ENCODE peak calls at places on chromosomes 2 and 18, in five cellular contexts. B is fibroblast of lung, N is K562, P is neuronal stem cell, W is HCT116. A is an unnamed sample. For H3K4me1, the result is how much of the 10 kb centered on the place peaks cover.

GRCh38 chr2:163469561-163469962 is 266.2 kb downstream of the FIGN start:
- DNase-seq in P (no peak), N (no peak), W (no peak), B (no peak), A (no peak)

GRCh38 chr18:8562914-8563313 is 46.3 kb upstream of the RAB12 start:
- DNase-seq in P (no peak), W (no peak), N (no peak), B (no peak), A (no peak)

GRCh38 chr2:147773479-147773878 is 71.3 kb upstream of the ACVR2A start:
- DNase-seq in W (no peak), B (no peak), P (no peak), N (no peak), A (no peak)

GRCh38 chr2:149155181-149155580 is 116.7 kb downstream of the LYPD6B start:
- DNase-seq in W (no peak), P (no peak), B (no peak), N (no peak), A (no peak)

GRCh38 chr2:197200056-197200455 is 110.5 kb downstream of the ANKRD44 start:
- DNase-seq in P (no peak), W (no peak), N (no peak), B (no peak), A (no peak)

GRCh38 chr2:237451582-237452469 is 35.2 kb upstream of the MLPH start:
- DNase-seq in P (no peak), W (no peak), N (no peak), B (peak), A (no peak)

GRCh38 chr2:227207573-227207972 is 43.1 kb downstream of the COL4A3 start:
- DNase-seq in N (no peak), P (no peak), B (no peak), W (no peak), A (no peak)

GRCh38 chr18:75279381-75279780 is 68.8 kb downstream of the TSHZ1 start:
- DNase-seq in W (no peak), B (no peak), P (no peak), N (no peak), A (no peak)

GRCh38 chr2:165876712-165877111 is 76.9 kb downstream of the TTC21B start:
- DNase-seq in B (no peak), N (no peak), P (no peak), W (no peak), A (no peak)

GRCh38 chr2:46802665-46803550 is 112.7 kb downstream of the MCFD2 start:
- DNase-seq in B (no peak), W (no peak), P (no peak), N (no peak), A (no peak)

GRCh38 chr18:64488698-64489097 is 339.8 kb upstream of the LINC00305 start:
- DNase-seq in N (no peak), P (no peak), W (no peak), B (no peak), A (no peak)

GRCh38 chr2:141063410-141063809 is 1067.4 kb downstream of the LRP1B start:
- DNase-seq in W (no peak), B (no peak), P (no peak), N (no peak), A (no peak)

GRCh38 chr18:10490401-10491289 is 35.2 kb upstream of the NAPG start:
- DNase-seq in N (peak), B (no peak), W (peak), P (no peak), A (no peak)

GRCh38 chr2:38892819-38893218 is 3.1 kb downstream of the ARHGEF33 start:
- DNase-seq in P (no peak), B (no peak), W (no peak), N (no peak), A (no peak)

GRCh38 chr2:240277073-240277806 is 136.8 kb upstream of the OTOS start:
- DNase-seq in N (no peak), W (no peak), P (no peak), B (peak), A (peak)

GRCh38 chr18:63823516-63824219 is 48.5 kb downstream of the SERPINB7 start:
- DNase-seq in P (no peak), W (peak), N (peak), B (peak), A (peak)

GRCh38 chr2:152425765-152426710 is 91.1 kb downstream of the FMNL2 start:
- DNase-seq in N (no peak), W (no peak), B (no peak), P (no peak), A (no peak)

GRCh38 chr2:1282552-1282951 is 130.7 kb upstream of the TPO start:
- DNase-seq in W (no peak), P (no peak), B (peak), N (peak), A (no peak)

GRCh38 chr18:44036500-44036899 is 644.2 kb upstream of the SETBP1 start:
- DNase-seq in B (peak), P (no peak), N (no peak), W (no peak), A (no peak)

GRCh38 chr2:168371273-168371992 is 84.6 kb upstream of the CERS6 start:
- DNase-seq in P (no peak), W (no peak), N (no peak), B (no peak), A (no peak)

GRCh38 chr2:20135631-20136050 is 84.2 kb upstream of the LAPTM4A start:
- DNase-seq in W (peak), B (peak), P (peak), N (peak), A (peak)

GRCh38 chr18:30359521-30359920 is 683.0 kb downstream of the DSC3 start:
- DNase-seq in P (no peak), N (no peak), B (no peak), W (no peak), A (no peak)

GRCh38 chr2:169683425-169684134 is 10.6 kb downstream of the CFAP210 start:
- DNase-seq in W (no peak), N (no peak), P (no peak), B (no peak), A (no peak)

GRCh38 chr18:6150481-6150880 is 255.2 kb upstream of the TMEM200C start:
- DNase-seq in P (no peak), B (no peak), W (no peak), N (no peak), A (no peak)

GRCh38 chr2:70143314-70144150 is 47.3 kb downstream of the C2orf42 start:
- DNase-seq in W (peak), B (peak), P (no peak), N (peak), A (peak)

GRCh38 chr18:13793819-13794218 is 30.1 kb upstream of the MC5R start:
- DNase-seq in P (no peak), N (no peak), B (no peak), W (no peak), A (no peak)

GRCh38 chr2:198321522-198322088 is 517.2 kb downstream of the PLCL1 start:
- DNase-seq in N (no peak), P (no peak), W (no peak), B (peak), A (no peak)

GRCh38 chr2:74843371-74844298 is 9.7 kb downstream of the HK2 start:
- DNase-seq in P (no peak), W (no peak), N (no peak), B (peak), A (peak)
- H3K4me1 ChIP-seq in P (under half), W (half or more), N (under half), B (under half), A (half or more)

GRCh38 chr2:174243812-174244211 is 4.5 kb downstream of the OLA1 start:
- DNase-seq in P (no peak), N (no peak), B (no peak), W (no peak), A (no peak)
- H3K9ac ChIP-seq in P (no peak), N (no peak), B (no peak), W (no peak), A (no peak)

GRCh38 chr2:144376926-144377325 is 143.0 kb downstream of the ZEB2 start:
- DNase-seq in W (no peak), B (no peak), N (no peak), P (no peak), A (peak)

GRCh38 chr2:144370937-144371584 is 148.9 kb downstream of the ZEB2 start:
- DNase-seq in W (no peak), N (peak), P (no peak), B (peak), A (peak)

GRCh38 chr2:144376475-144376874 is 143.4 kb downstream of the ZEB2 start:
- DNase-seq in N (no peak), B (no peak), W (no peak), P (no peak), A (no peak)

GRCh38 chr2:144372484-144373195 is 147.3 kb downstream of the ZEB2 start:
- DNase-seq in B (no peak), P (no peak), W (no peak), N (no peak), A (peak)

GRCh38 chr2:144374163-144374661 is 145.7 kb downstream of the ZEB2 start:
- DNase-seq in W (no peak), N (no peak), P (no peak), B (no peak), A (peak)
- H3K4me1 ChIP-seq in W (under half), N (under half), P (under half), B (under half), A (under half)

GRCh38 chr2:41605914-41606313 is 441.9 kb upstream of the PKDCC start:
- DNase-seq in P (no peak), W (no peak), B (no peak), N (peak), A (no peak)
- H3K9ac ChIP-seq in P (no peak), W (no peak), B (no peak), N (no peak), A (no peak)

GRCh38 chr18:45328762-45329161 is 286.5 kb upstream of the SLC14A2 start:
- DNase-seq in P (no peak), N (no peak), B (no peak), W (no peak), A (peak)
- H3K4me1 ChIP-seq in P (under half), N (under half), B (under half), W (under half), A (half or more)

DNA sequence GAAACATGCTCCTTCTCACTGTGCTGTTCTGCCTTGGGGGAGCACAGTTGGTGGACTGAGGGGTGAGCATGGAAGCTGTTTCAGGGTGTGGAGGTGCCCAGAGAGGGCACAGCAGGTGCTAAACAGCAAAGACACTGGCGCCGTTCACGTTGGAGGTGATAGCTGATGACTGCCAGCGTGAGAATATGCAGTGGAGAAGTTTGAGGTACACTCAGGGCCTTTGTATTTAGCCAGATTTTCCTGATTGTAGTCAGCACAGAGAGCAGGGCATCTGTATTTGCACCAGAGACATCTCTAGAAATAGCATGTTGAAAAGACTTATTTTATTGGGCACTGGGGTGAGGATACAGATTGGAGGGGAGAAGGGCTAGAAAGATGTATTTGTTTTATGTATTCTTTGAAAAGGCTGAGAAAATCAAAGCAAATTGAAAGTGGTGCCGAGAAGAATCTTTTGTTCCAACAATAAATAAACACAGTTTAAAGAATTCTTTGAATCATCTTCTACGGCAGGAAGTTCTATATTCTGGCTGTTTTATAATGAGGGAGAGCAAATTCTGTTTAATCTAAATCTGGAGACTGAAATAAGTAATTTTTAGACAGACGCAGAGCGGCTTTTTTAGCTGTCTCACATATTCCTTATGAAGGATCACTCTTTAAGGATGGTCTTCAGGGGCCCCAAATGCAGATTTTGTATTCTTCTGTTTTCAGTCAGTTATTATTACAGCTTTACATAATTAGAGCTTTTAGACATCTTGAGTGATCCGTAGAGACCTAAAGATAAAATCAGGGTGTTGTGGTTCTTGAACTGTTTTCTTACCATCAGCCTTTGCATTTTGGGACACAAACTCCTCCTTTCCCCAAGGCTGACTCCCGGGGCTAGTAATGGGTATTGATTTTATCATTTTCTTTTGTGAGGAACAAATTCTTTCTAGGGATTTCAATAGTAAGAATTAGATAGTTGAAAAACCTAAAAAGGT is 7.1 kb downstream of the ZNF532 start:
- DNase-seq in W (no peak), B (no peak), N (no peak), P (no peak), A (peak)
- H3K9ac ChIP-seq in W (no peak), B (no peak), N (no peak), P (peak), A (no peak)

GRCh38 chr18:76491801-76492668 is 3.0 kb downstream of the ZNF516 start:
- DNase-seq in B (peak), N (no peak), P (peak), W (no peak), A (peak)

GRCh38 chr18:76490040-76490439 is 5.0 kb downstream of the ZNF516 start:
- DNase-seq in P (no peak), N (no peak), B (no peak), W (no peak), A (peak)

GRCh38 chr18:76490701-76491171 is 4.3 kb downstream of the ZNF516 start:
- DNase-seq in B (no peak), P (no peak), N (no peak), W (no peak), A (peak)

GRCh38 chr18:76492669-76493212 is 2.3 kb downstream of the ZNF516 start:
- DNase-seq in N (peak), W (peak), P (peak), B (peak), A (peak)

GRCh38 chr18:76491436-76491800 is 3.6 kb downstream of the ZNF516 start:
- DNase-seq in W (no peak), P (peak), N (peak), B (peak), A (peak)
- H3K4me1 ChIP-seq in W (under half), P (under half), N (under half), B (under half), A (under half)

DNA sequence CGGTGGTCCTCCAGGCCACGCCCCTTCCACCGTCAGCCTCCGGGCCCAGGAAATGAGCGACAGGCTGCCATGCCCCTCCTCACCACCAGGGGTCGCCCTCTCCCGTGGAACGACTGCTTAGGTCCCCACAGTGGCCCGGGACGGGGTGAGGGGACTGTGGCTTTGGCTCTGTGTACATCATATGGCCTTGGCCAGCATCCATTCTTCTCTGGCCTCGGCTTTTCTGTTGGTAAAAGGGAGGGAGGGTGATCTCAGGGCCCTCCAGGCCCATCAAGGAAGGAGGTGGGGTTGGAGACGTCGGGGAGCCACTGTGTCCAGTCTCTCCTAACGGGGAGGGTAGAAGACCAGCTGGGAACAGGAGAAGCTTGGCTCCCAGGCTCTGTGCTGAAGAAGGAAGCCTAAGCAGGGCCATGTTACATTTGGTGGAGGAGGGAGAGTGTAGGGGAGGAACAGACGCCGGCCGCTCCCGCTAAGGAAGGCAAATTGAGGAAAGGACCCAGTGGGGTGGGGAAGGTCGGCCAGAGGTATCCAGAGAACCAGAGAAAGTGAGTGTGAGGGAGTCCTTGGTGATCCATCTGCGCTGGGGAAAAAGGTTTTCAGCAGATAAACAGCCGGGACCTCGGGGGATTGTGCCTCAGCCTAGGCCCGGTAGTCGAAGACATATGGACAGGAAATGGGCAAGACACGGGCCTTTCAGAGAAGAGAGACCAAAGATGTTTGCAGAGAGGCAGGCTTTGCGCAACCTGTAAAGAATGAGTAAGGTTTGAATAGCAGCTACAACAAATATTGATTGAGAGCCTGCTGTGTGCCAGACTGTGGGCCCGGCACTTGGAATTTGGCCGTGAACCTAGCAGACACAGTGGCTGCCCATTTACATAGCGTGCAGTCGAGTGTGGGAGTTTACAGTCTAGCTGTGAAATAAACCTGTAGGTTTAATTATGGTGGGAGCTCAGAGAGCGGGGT is 2.5 kb downstream of the SH2D6 start:
- DNase-seq in W (no peak), P (peak), N (peak), B (peak), A (peak)
- H3K9ac ChIP-seq in W (peak), P (no peak), N (peak), B (no peak), A (peak)

A was measured in adipocyte.